ENCODE peak calls at places on chromosome 6, in ten cellular contexts. One of them, this sample, is unnamed.

GRCh38 chr6:126682440-126682839 is 342.5 kb downstream of the CENPW start:
- DNase-seq in K562: no peak
- DNase-seq in GM12865: no peak
- DNase-seq in fibroblast of lung: peak
- DNase-seq in HFF-Myc: no peak
- DNase-seq in thoracic aorta: no peak
- DNase-seq in colonic mucosa: no peak
- DNase-seq in heart right ventricle: no peak
- DNase-seq in PC-3: no peak
- DNase-seq in foreskin fibroblast: no peak
- DNase-seq in this sample: peak

GRCh38 chr6:142845624-142846458 is 99.1 kb downstream of the HIVEP2 start:
- DNase-seq in K562: no peak
- DNase-seq in foreskin fibroblast: peak
- DNase-seq in HFF-Myc: peak
- DNase-seq in heart right ventricle: peak
- DNase-seq in GM12865: peak
- DNase-seq in PC-3: peak
- DNase-seq in fibroblast of lung: peak
- DNase-seq in thoracic aorta: peak
- DNase-seq in colonic mucosa: peak
- DNase-seq in this sample: peak

GRCh38 chr6:10626154-10626741 is 68.2 kb downstream of the C6orf52 start:
- DNase-seq in fibroblast of lung: peak
- DNase-seq in K562: no peak
- DNase-seq in colonic mucosa: no peak
- DNase-seq in heart right ventricle: no peak
- DNase-seq in HFF-Myc: no peak
- DNase-seq in foreskin fibroblast: no peak
- DNase-seq in PC-3: no peak
- DNase-seq in thoracic aorta: no peak
- DNase-seq in GM12865: peak
- DNase-seq in this sample: no peak

GRCh38 chr6:35611235-35611634 is 77.5 kb downstream of the FKBP5 start:
- DNase-seq in K562: no peak
- DNase-seq in thoracic aorta: no peak
- DNase-seq in PC-3: no peak
- DNase-seq in GM12865: peak
- DNase-seq in heart right ventricle: no peak
- DNase-seq in HFF-Myc: no peak
- DNase-seq in colonic mucosa: no peak
- DNase-seq in foreskin fibroblast: no peak
- DNase-seq in fibroblast of lung: peak
- DNase-seq in this sample: peak

GRCh38 chr6:155080876-155081845 is 86.0 kb downstream of the TIAM2 start:
- DNase-seq in colonic mucosa: no peak
- DNase-seq in HFF-Myc: no peak
- DNase-seq in heart right ventricle: no peak
- DNase-seq in foreskin fibroblast: no peak
- DNase-seq in fibroblast of lung: no peak
- DNase-seq in thoracic aorta: no peak
- DNase-seq in K562: peak
- DNase-seq in GM12865: no peak
- DNase-seq in PC-3: no peak
- DNase-seq in this sample: no peak

GRCh38 chr6:13278184-13278583 is 50.2 kb downstream of the TBC1D7 start:
- DNase-seq in heart right ventricle: no peak
- DNase-seq in HFF-Myc: no peak
- DNase-seq in K562: no peak
- DNase-seq in PC-3: no peak
- DNase-seq in thoracic aorta: no peak
- DNase-seq in foreskin fibroblast: no peak
- DNase-seq in fibroblast of lung: no peak
- DNase-seq in GM12865: peak
- DNase-seq in colonic mucosa: no peak
- DNase-seq in this sample: no peak

GRCh38 chr6:10347561-10348327 is 67.1 kb downstream of the TFAP2A start:
- DNase-seq in fibroblast of lung: no peak
- DNase-seq in heart right ventricle: no peak
- DNase-seq in PC-3: peak
- DNase-seq in colonic mucosa: no peak
- DNase-seq in thoracic aorta: no peak
- DNase-seq in foreskin fibroblast: peak
- DNase-seq in K562: no peak
- DNase-seq in HFF-Myc: peak
- DNase-seq in GM12865: no peak
- DNase-seq in this sample: no peak

GRCh38 chr6:2103644-2104523 is 141.5 kb downstream of the GMDS start:
- DNase-seq in fibroblast of lung: peak
- DNase-seq in thoracic aorta: no peak
- DNase-seq in PC-3: peak
- DNase-seq in colonic mucosa: no peak
- DNase-seq in foreskin fibroblast: peak
- DNase-seq in heart right ventricle: no peak
- DNase-seq in GM12865: peak
- DNase-seq in HFF-Myc: no peak
- DNase-seq in K562: no peak
- DNase-seq in this sample: peak

GRCh38 chr6:166204852-166205650 is 37.4 kb upstream of the TBXT start:
- DNase-seq in fibroblast of lung: no peak
- DNase-seq in GM12865: no peak
- DNase-seq in colonic mucosa: no peak
- DNase-seq in heart right ventricle: no peak
- DNase-seq in PC-3: no peak
- DNase-seq in HFF-Myc: no peak
- DNase-seq in foreskin fibroblast: no peak
- DNase-seq in thoracic aorta: no peak
- DNase-seq in K562: no peak
- DNase-seq in this sample: no peak

GRCh38 chr6:138724015-138724414 is 49.6 kb upstream of the CCDC28A start:
- DNase-seq in HFF-Myc: no peak
- DNase-seq in GM12865: no peak
- DNase-seq in heart right ventricle: peak
- DNase-seq in PC-3: no peak
- DNase-seq in colonic mucosa: no peak
- DNase-seq in fibroblast of lung: peak
- DNase-seq in thoracic aorta: no peak
- DNase-seq in K562: no peak
- DNase-seq in foreskin fibroblast: no peak
- DNase-seq in this sample: peak

DNA sequence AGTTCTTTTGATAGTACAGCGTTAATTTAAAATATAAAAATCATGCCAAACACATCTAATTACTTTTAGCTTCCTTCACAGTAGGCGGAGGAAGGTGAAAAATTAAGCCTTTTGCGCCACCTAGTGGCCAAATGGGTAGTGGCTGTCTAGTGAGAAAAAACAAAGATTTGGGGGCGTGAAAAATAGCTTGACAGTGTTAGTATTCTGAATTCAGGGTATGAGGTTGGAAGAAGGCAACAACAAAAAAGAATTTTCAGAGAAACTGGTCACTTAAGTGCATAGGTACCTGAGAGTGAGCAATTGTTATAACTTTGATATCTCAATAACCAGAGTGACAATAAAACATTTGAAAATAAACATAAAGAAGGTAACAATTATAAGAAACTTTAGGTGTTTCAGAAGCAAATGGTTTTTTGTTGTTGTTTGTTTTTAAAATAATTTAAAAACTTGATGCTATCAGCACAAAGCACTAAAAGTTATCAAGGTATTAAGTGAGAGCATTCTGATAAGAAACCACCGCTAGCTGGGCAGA is 14.3 kb downstream of the PSMB9 start:
- DNase-seq in thoracic aorta: no peak
- DNase-seq in foreskin fibroblast: peak
- DNase-seq in HFF-Myc: no peak
- DNase-seq in heart right ventricle: peak
- DNase-seq in K562: peak
- DNase-seq in fibroblast of lung: peak
- DNase-seq in GM12865: peak
- DNase-seq in PC-3: peak
- DNase-seq in colonic mucosa: peak
- DNase-seq in this sample: peak
- H3K4me3 ChIP-seq in thoracic aorta: no peak
- H3K4me3 ChIP-seq in foreskin fibroblast: no peak
- H3K4me3 ChIP-seq in HFF-Myc: no peak
- H3K4me3 ChIP-seq in heart right ventricle: no peak
- H3K4me3 ChIP-seq in K562: no peak
- H3K4me3 ChIP-seq in fibroblast of lung: no peak
- H3K4me3 ChIP-seq in GM12865: no peak
- H3K4me3 ChIP-seq in PC-3: no peak
- H3K4me3 ChIP-seq in colonic mucosa: no peak
- H3K4me3 ChIP-seq in this sample: no peak

GRCh38 chr6:134994431-134994830 is 44.5 kb upstream of the ALDH8A1 start:
- DNase-seq in HFF-Myc: no peak
- DNase-seq in K562: no peak
- DNase-seq in PC-3: no peak
- DNase-seq in GM12865: no peak
- DNase-seq in colonic mucosa: no peak
- DNase-seq in thoracic aorta: no peak
- DNase-seq in heart right ventricle: no peak
- DNase-seq in fibroblast of lung: no peak
- DNase-seq in foreskin fibroblast: no peak
- DNase-seq in this sample: no peak
- TF ChIP-seq CTCF in HFF-Myc: no peak
- TF ChIP-seq CTCF in K562: no peak
- TF ChIP-seq CTCF in PC-3: no peak
- TF ChIP-seq CTCF in GM12865: no peak
- TF ChIP-seq CTCF in colonic mucosa: no peak
- TF ChIP-seq CTCF in thoracic aorta: no peak
- TF ChIP-seq CTCF in heart right ventricle: no peak
- TF ChIP-seq CTCF in fibroblast of lung: no peak
- TF ChIP-seq CTCF in foreskin fibroblast: no peak
- TF ChIP-seq CTCF in this sample: no peak

GRCh38 chr6:149063443-149063842 is 254.1 kb upstream of the TAB2 start:
- DNase-seq in HFF-Myc: no peak
- DNase-seq in GM12865: no peak
- DNase-seq in heart right ventricle: no peak
- DNase-seq in thoracic aorta: no peak
- DNase-seq in K562: no peak
- DNase-seq in foreskin fibroblast: no peak
- DNase-seq in fibroblast of lung: no peak
- DNase-seq in PC-3: no peak
- DNase-seq in colonic mucosa: no peak
- DNase-seq in this sample: no peak

GRCh38 chr6:149062653-149063348 is 254.7 kb upstream of the TAB2 start:
- DNase-seq in foreskin fibroblast: no peak
- DNase-seq in heart right ventricle: no peak
- DNase-seq in K562: no peak
- DNase-seq in PC-3: no peak
- DNase-seq in HFF-Myc: no peak
- DNase-seq in colonic mucosa: no peak
- DNase-seq in fibroblast of lung: no peak
- DNase-seq in GM12865: peak
- DNase-seq in thoracic aorta: no peak
- DNase-seq in this sample: no peak

GRCh38 chr6:149064026-149065017 is 253.2 kb upstream of the TAB2 start:
- DNase-seq in fibroblast of lung: no peak
- DNase-seq in GM12865: no peak
- DNase-seq in colonic mucosa: no peak
- DNase-seq in HFF-Myc: no peak
- DNase-seq in thoracic aorta: no peak
- DNase-seq in foreskin fibroblast: no peak
- DNase-seq in PC-3: no peak
- DNase-seq in heart right ventricle: no peak
- DNase-seq in K562: no peak
- DNase-seq in this sample: peak

GRCh38 chr6:149061933-149062332 is 255.6 kb upstream of the TAB2 start:
- DNase-seq in foreskin fibroblast: no peak
- DNase-seq in thoracic aorta: no peak
- DNase-seq in fibroblast of lung: no peak
- DNase-seq in GM12865: no peak
- DNase-seq in colonic mucosa: no peak
- DNase-seq in K562: no peak
- DNase-seq in HFF-Myc: no peak
- DNase-seq in PC-3: no peak
- DNase-seq in heart right ventricle: no peak
- DNase-seq in this sample: no peak

GRCh38 chr6:149065658-149066556 is 251.6 kb upstream of the TAB2 start:
- DNase-seq in thoracic aorta: no peak
- DNase-seq in HFF-Myc: no peak
- DNase-seq in fibroblast of lung: no peak
- DNase-seq in GM12865: peak
- DNase-seq in K562: no peak
- DNase-seq in foreskin fibroblast: no peak
- DNase-seq in PC-3: no peak
- DNase-seq in colonic mucosa: no peak
- DNase-seq in heart right ventricle: no peak
- DNase-seq in this sample: peak
- H3K4me3 ChIP-seq in thoracic aorta: no peak
- H3K4me3 ChIP-seq in HFF-Myc: no peak
- H3K4me3 ChIP-seq in fibroblast of lung: no peak
- H3K4me3 ChIP-seq in GM12865: no peak
- H3K4me3 ChIP-seq in K562: no peak
- H3K4me3 ChIP-seq in foreskin fibroblast: no peak
- H3K4me3 ChIP-seq in PC-3: no peak
- H3K4me3 ChIP-seq in colonic mucosa: no peak
- H3K4me3 ChIP-seq in heart right ventricle: no peak
- H3K4me3 ChIP-seq in this sample: no peak

GRCh38 chr6:157238346-157238745 is 85.0 kb downstream of the TMEM242 start:
- DNase-seq in GM12865: no peak
- DNase-seq in heart right ventricle: no peak
- DNase-seq in fibroblast of lung: no peak
- DNase-seq in thoracic aorta: no peak
- DNase-seq in K562: no peak
- DNase-seq in PC-3: no peak
- DNase-seq in colonic mucosa: no peak
- DNase-seq in foreskin fibroblast: no peak
- DNase-seq in HFF-Myc: no peak
- DNase-seq in this sample: no peak

GRCh38 chr6:157236040-157236725 is 87.1 kb downstream of the TMEM242 start:
- DNase-seq in fibroblast of lung: no peak
- DNase-seq in colonic mucosa: no peak
- DNase-seq in HFF-Myc: no peak
- DNase-seq in GM12865: no peak
- DNase-seq in K562: no peak
- DNase-seq in heart right ventricle: no peak
- DNase-seq in PC-3: no peak
- DNase-seq in thoracic aorta: no peak
- DNase-seq in foreskin fibroblast: no peak
- DNase-seq in this sample: no peak

GRCh38 chr6:157233156-157233555 is 90.2 kb downstream of the TMEM242 start:
- DNase-seq in PC-3: no peak
- DNase-seq in heart right ventricle: no peak
- DNase-seq in HFF-Myc: no peak
- DNase-seq in foreskin fibroblast: no peak
- DNase-seq in thoracic aorta: no peak
- DNase-seq in fibroblast of lung: no peak
- DNase-seq in GM12865: no peak
- DNase-seq in colonic mucosa: no peak
- DNase-seq in K562: no peak
- DNase-seq in this sample: no peak

GRCh38 chr6:157233686-157234085 is 89.6 kb downstream of the TMEM242 start:
- DNase-seq in K562: no peak
- DNase-seq in PC-3: no peak
- DNase-seq in colonic mucosa: no peak
- DNase-seq in foreskin fibroblast: no peak
- DNase-seq in fibroblast of lung: no peak
- DNase-seq in HFF-Myc: no peak
- DNase-seq in heart right ventricle: no peak
- DNase-seq in thoracic aorta: no peak
- DNase-seq in GM12865: no peak
- DNase-seq in this sample: no peak

GRCh38 chr6:157235600-157236039 is 87.7 kb downstream of the TMEM242 start:
- DNase-seq in foreskin fibroblast: peak
- DNase-seq in GM12865: no peak
- DNase-seq in colonic mucosa: peak
- DNase-seq in thoracic aorta: no peak
- DNase-seq in PC-3: no peak
- DNase-seq in K562: no peak
- DNase-seq in heart right ventricle: peak
- DNase-seq in HFF-Myc: no peak
- DNase-seq in fibroblast of lung: peak
- DNase-seq in this sample: peak
- TF ChIP-seq CTCF in foreskin fibroblast: peak
- TF ChIP-seq CTCF in GM12865: peak
- TF ChIP-seq CTCF in colonic mucosa: peak
- TF ChIP-seq CTCF in thoracic aorta: peak
- TF ChIP-seq CTCF in PC-3: no peak
- TF ChIP-seq CTCF in K562: no peak
- TF ChIP-seq CTCF in heart right ventricle: peak
- TF ChIP-seq CTCF in HFF-Myc: peak
- TF ChIP-seq CTCF in fibroblast of lung: peak
- TF ChIP-seq CTCF in this sample: peak

This sample was measured in fibroblast of the aortic adventitia.